ENCODE peak calls at places on chromosomes 13 and 19, in five cellular contexts. K is left lung; L is CD8-positive, alpha-beta T cell; V is gastrocnemius medialis; F is Panc1. I is an unnamed sample.
A peak's percentile ranks its signal among the peaks of the same experiment; 100 is the strongest.

GRCh38 chr13:25901460-25902376 is 150.1 kb downstream of the SHISA2 start:
- ATAC-seq in V (no peak), L (peak; percentile 88), F (peak; percentile 51), K (peak; percentile 63), I (no peak)

GRCh38 chr13:71483733-71484132 is 383.3 kb downstream of the DACH1 start:
- ATAC-seq in L (no peak), V (no peak), K (no peak), F (no peak), I (no peak)

GRCh38 chr13:110428281-110428680 is 121.2 kb downstream of the COL4A2 start:
- ATAC-seq in K (no peak), F (no peak), L (no peak), V (no peak), I (no peak)

GRCh38 chr13:110880627-110881026 is 34.2 kb downstream of the ANKRD10 start:
- ATAC-seq in L (no peak), K (no peak), V (peak; percentile 43), F (no peak), I (no peak)

GRCh38 chr13:111304603-111305289 is 15.7 kb upstream of the TEX29 start:
- ATAC-seq in L (no peak), K (no peak), F (no peak), V (no peak), I (no peak)

GRCh38 chr19:51097166-51097736 is 11.0 kb downstream of the CTU1 start:
- ATAC-seq in L (peak; percentile 27), F (peak; percentile 77), K (peak; percentile 78), V (no peak), I (no peak)

GRCh38 chr19:5631511-5632240 is 8.8 kb downstream of the SAFB start:
- ATAC-seq in K (no peak), F (no peak), L (no peak), V (no peak), I (peak; percentile 63)

GRCh38 chr19:15180451-15181390 is 20.1 kb downstream of the NOTCH3 start:
- ATAC-seq in K (peak; percentile 92), F (no peak), V (no peak), L (no peak), I (no peak)

GRCh38 chr19:1580957-1581356 is 11.7 kb downstream of the MBD3 start:
- ATAC-seq in K (no peak), F (no peak), L (no peak), V (no peak), I (no peak)

GRCh38 chr19:16470911-16471811 is 609 bp downstream of the EPS15L1 start:
- ATAC-seq in F (peak; percentile 43), L (peak; percentile 9), V (peak; percentile 28), K (peak; percentile 10), I (peak; percentile 4)

GRCh38 chr13:95536629-95537241 is 15.8 kb upstream of the CLDN10 start:
- ATAC-seq in K (peak; percentile 23), F (no peak), L (no peak), V (no peak), I (no peak)

GRCh38 chr19:41023193-41023592 is 32.1 kb downstream of the CYP2B6 start:
- ATAC-seq in L (no peak), K (no peak), V (no peak), F (no peak), I (no peak)
- H3K4me1 ChIP-seq in L (no peaks in the 10 kb centered on the region), K (no peaks in the 10 kb centered on the region), V (no peaks in the 10 kb centered on the region), F (no peaks in the 10 kb centered on the region), I (no peaks in the 10 kb centered on the region)

GRCh38 chr19:13083627-13084026 is 19.0 kb downstream of the LYL1 start:
- ATAC-seq in F (no peak), K (no peak), V (no peak), L (no peak), I (no peak)
- H3K4me1 ChIP-seq in F (peaks cover 7% of the 10 kb centered on the region), K (peaks cover 22% of the 10 kb centered on the region), V (peaks cover 36% of the 10 kb centered on the region), L (no peaks in the 10 kb centered on the region), I (peaks cover 3% of the 10 kb centered on the region)

DNA sequence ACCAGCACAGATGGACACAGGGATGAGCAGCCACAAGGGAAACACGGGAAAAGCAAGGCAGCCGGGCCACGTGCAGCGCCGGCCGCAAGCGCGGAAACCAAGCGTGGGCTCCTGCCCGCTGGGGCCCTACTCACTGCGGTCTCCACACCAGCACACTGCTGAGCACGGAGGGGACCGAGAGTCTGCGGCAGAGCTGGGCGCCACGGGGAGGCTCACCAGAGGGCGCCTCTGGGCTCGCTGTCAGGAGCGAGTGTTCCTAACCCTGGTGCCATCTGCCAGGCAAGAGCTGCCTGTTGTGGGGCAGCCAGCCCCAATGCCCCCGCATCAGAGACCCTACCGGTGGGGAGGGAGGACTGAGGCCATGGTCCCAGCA is 26.5 kb downstream of the MPND start:
- ATAC-seq in K (peak; percentile 60), V (peak; percentile 31), F (peak; percentile 65), L (peak; percentile 70), I (peak; percentile 13)
- H3K4me1 ChIP-seq in K (peaks cover 44% of the 10 kb centered on the region), V (peaks cover 74% of the 10 kb centered on the region), F (peaks cover 67% of the 10 kb centered on the region), L (peaks cover 35% of the 10 kb centered on the region), I (no peaks in the 10 kb centered on the region)

GRCh38 chr19:46112527-46112926 is 12.0 kb downstream of the IGFL3 start:
- ATAC-seq in L (no peak), V (no peak), F (no peak), K (no peak), I (no peak)

GRCh38 chr19:46113726-46114125 is 10.8 kb downstream of the IGFL3 start:
- ATAC-seq in K (no peak), V (no peak), F (no peak), L (no peak), I (no peak)

GRCh38 chr19:46118136-46118535 is 6.4 kb downstream of the IGFL3 start:
- ATAC-seq in V (no peak), K (no peak), L (no peak), F (no peak), I (no peak)

GRCh38 chr19:46115396-46116109 is 8.9 kb downstream of the IGFL3 start:
- ATAC-seq in V (no peak), F (peak; percentile 78), L (no peak), K (peak; percentile 64), I (no peak)

GRCh38 chr19:46116121-46116520 is 8.4 kb downstream of the IGFL3 start:
- ATAC-seq in V (no peak), L (no peak), F (no peak), K (no peak), I (no peak)
- H3K4me1 ChIP-seq in V (no peaks in the 10 kb centered on the region), L (no peaks in the 10 kb centered on the region), F (no peaks in the 10 kb centered on the region), K (no peaks in the 10 kb centered on the region), I (no peaks in the 10 kb centered on the region)

GRCh38 chr13:106515635-106516254 is 19.7 kb downstream of the EFNB2 start:
- ATAC-seq in F (no peak), V (no peak), K (peak; percentile 55), L (no peak), I (no peak)

GRCh38 chr13:106514928-106515634 is 20.4 kb downstream of the EFNB2 start:
- ATAC-seq in F (no peak), L (no peak), V (no peak), K (no peak), I (no peak)

GRCh38 chr13:106518535-106518934 is 16.9 kb downstream of the EFNB2 start:
- ATAC-seq in K (no peak), V (no peak), F (no peak), L (no peak), I (no peak)

GRCh38 chr13:106520205-106521004 is 15.1 kb downstream of the EFNB2 start:
- ATAC-seq in K (peak; percentile 60), L (no peak), F (no peak), V (no peak), I (no peak)

DNA sequence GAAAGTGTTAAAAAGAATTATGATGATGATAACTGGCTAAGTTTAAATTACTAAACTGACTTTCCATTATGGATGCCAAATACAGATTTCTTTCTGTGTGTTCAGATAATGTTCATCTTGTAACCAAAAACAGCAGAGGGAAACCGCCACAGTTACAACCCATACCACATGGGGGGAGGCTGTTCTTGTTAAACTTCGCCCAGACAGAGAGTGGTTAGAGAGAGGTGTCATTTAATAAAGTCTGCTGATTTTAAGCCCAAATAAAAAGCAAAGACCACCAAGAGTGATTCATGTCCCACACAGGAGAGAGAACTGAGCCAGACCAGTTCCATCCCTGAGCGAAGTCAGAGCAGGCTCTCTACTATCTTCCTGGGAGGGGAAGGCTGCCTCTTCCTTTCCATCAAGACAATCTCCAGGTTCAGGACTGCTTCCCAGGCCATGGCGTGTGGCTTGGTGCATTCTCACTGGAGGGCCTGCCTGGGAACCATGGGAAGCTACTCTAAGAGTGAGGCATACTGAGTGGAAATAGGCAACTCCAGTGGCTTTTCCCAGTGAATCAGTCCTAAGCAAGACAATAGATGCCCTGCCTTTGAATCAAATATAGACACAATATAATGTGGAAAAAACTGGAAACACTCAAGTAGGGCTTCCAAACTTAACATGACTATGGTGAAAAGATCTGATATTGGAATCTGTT is 18.2 kb downstream of the EFNB2 start:
- ATAC-seq in V (no peak), L (no peak), K (no peak), F (no peak), I (no peak)
- H3K4me1 ChIP-seq in V (peaks cover 12% of the 10 kb centered on the region), L (no peaks in the 10 kb centered on the region), K (peaks cover 15% of the 10 kb centered on the region), F (no peaks in the 10 kb centered on the region), I (peaks cover 3% of the 10 kb centered on the region)